ENCODE peak calls at places on chromosomes 13 and 19, in four cellular contexts. A, D, K and H are unnamed samples.

GRCh38 chr13:35630551-35631275 is 154.2 kb upstream of the MAB21L1 start:
- DNase-seq in A (no peak), D (peak), K (peak), H (no peak)

GRCh38 chr13:103303078-103303651 is 236.9 kb upstream of the SLC10A2 start:
- DNase-seq in A (no peak), D (no peak), K (no peak), H (no peak)

GRCh38 chr19:38229585-38230073 is 5.6 kb upstream of the DPF1 start:
- DNase-seq in A (no peak), D (peak), K (peak), H (peak)

GRCh38 chr19:495047-495439 is 1.2 kb upstream of the MADCAM1 start:
- DNase-seq in A (no peak), D (no peak), K (no peak), H (no peak)

GRCh38 chr13:24272452-24273161 is 36.8 kb upstream of the C1QTNF9 start:
- DNase-seq in A (no peak), D (peak), K (no peak), H (no peak)

GRCh38 chr19:38977445-38978314 is 2.1 kb upstream of the FBXO17 start:
- DNase-seq in A (no peak), D (no peak), K (no peak), H (no peak)

GRCh38 chr19:53642381-53643099 is 10.7 kb downstream of the DPRX start:
- DNase-seq in A (no peak), D (no peak), K (no peak), H (no peak)

GRCh38 chr19:8610041-8610927 is at the start of gene ADAMTS10:
- DNase-seq in A (peak), D (peak), K (peak), H (no peak)

GRCh38 chr13:41833851-41834250 is 127.1 kb downstream of the VWA8 start:
- DNase-seq in A (no peak), D (no peak), K (peak), H (no peak)

GRCh38 chr13:35927554-35927953 is 203.6 kb downstream of the DCLK1 start:
- DNase-seq in A (no peak), D (peak), K (peak), H (no peak)

GRCh38 chr13:40271931-40272775 is 394.3 kb downstream of the FOXO1 start:
- DNase-seq in A (no peak), D (peak), K (peak), H (no peak)

GRCh38 chr13:95304446-95304845 is 3.2 kb upstream of the ABCC4 start:
- DNase-seq in A (no peak), D (no peak), K (no peak), H (no peak)

GRCh38 chr19:45152504-45153338 is 8.1 kb downstream of the NKPD1 start:
- DNase-seq in A (no peak), D (peak), K (peak), H (peak)

GRCh38 chr13:98507060-98507797 is 69.7 kb downstream of the STK24 start:
- DNase-seq in A (no peak), D (peak), K (peak), H (no peak)

GRCh38 chr19:55601127-55601526 is 1.0 kb downstream of the ZNF524 start:
- DNase-seq in A (no peak), D (no peak), K (no peak), H (no peak)

GRCh38 chr13:62327367-62327766 is 911.7 kb upstream of the PCDH20 start:
- DNase-seq in A (no peak), D (no peak), K (no peak), H (no peak)

GRCh38 chr13:110114351-110114750 is 192.6 kb downstream of the COL4A1 start:
- DNase-seq in A (no peak), D (no peak), K (no peak), H (no peak)

GRCh38 chr19:17687857-17688784 is at the start of gene UNC13A:
- DNase-seq in A (peak), D (peak), K (peak), H (peak)

GRCh38 chr13:76820759-76821158 is 65.4 kb downstream of the KCTD12 start:
- DNase-seq in A (no peak), D (no peak), K (peak), H (no peak)

GRCh38 chr13:110506396-110506795 is 55.1 kb downstream of the RAB20 start:
- DNase-seq in A (no peak), D (no peak), K (no peak), H (no peak)